ENCODE peak calls at places on chromosomes 5 and 9, in five cellular contexts. I, L, A, G and Y are unnamed samples.

GRCh38 chr5:67771221-67771620 is 444.3 kb upstream of the PIK3R1 start:
- DNase-seq in L (no peak), G (no peak), I (no peak), A (no peak), Y (no peak)

GRCh38 chr5:135559342-135559741 is 19.4 kb downstream of the CXCL14 start:
- DNase-seq in A (peak; percentile 38), G (no peak), I (peak; percentile 67), L (no peak), Y (no peak)

GRCh38 chr9:126510564-126510963 is 103.2 kb upstream of the LMX1B start:
- DNase-seq in A (no peak), I (no peak), G (no peak), L (no peak), Y (no peak)

GRCh38 chr5:172931001-172931536 is 28.2 kb upstream of the RPL26L1 start:
- DNase-seq in L (no peak), G (no peak), I (no peak), A (peak; percentile 89), Y (no peak)

GRCh38 chr9:131491001-131491710 is 11.6 kb upstream of the POMT1 start:
- DNase-seq in G (no peak), A (no peak), I (no peak), L (no peak), Y (no peak)

GRCh38 chr9:80485420-80485819 is 913.7 kb downstream of the TLE4 start:
- DNase-seq in I (no peak), G (no peak), A (no peak), L (no peak), Y (no peak)

GRCh38 chr5:16169550-16169949 is 10.0 kb downstream of the MARCHF11 start:
- DNase-seq in L (no peak), G (no peak), A (no peak), I (no peak), Y (no peak)

GRCh38 chr5:135829681-135830383 is 4.6 kb upstream of the SLC25A48 start:
- DNase-seq in A (peak; percentile 56), I (peak; percentile 78), G (no peak), L (peak; percentile 20), Y (peak; percentile 86)

GRCh38 chr5:177035982-177036381 is 13.5 kb downstream of the ZNF346 start:
- DNase-seq in L (no peak), G (no peak), A (no peak), I (no peak), Y (no peak)

GRCh38 chr9:4497855-4498254 is 7.6 kb downstream of the SLC1A1 start:
- DNase-seq in A (peak; percentile 19), L (no peak), I (no peak), G (no peak), Y (no peak)

GRCh38 chr9:122036988-122037387 is 56.1 kb downstream of the TTLL11 start:
- DNase-seq in I (no peak), G (no peak), A (no peak), L (no peak), Y (no peak)

GRCh38 chr5:79577693-79578092 is 34.5 kb upstream of the TENT2 start:
- DNase-seq in L (no peak), A (no peak), G (no peak), I (no peak), Y (no peak)

GRCh38 chr9:76403352-76403751 is 9.1 kb upstream of the RFK start:
- DNase-seq in L (peak; percentile 64), A (peak; percentile 66), G (peak; percentile 55), I (no peak), Y (no peak)

GRCh38 chr9:117487555-117488175 is 72.8 kb upstream of the ASTN2 start:
- DNase-seq in G (peak; percentile 7), I (peak; percentile 65), L (peak; percentile 72), A (peak; percentile 71), Y (peak; percentile 94)

GRCh38 chr5:168365581-168366081 is 74.2 kb downstream of the WWC1 start:
- DNase-seq in I (no peak), A (peak; percentile 38), G (no peak), L (peak; percentile 28), Y (peak; percentile 67)

GRCh38 chr5:93611900-93612898 is 29.2 kb downstream of the NR2F1 start:
- DNase-seq in I (peak; percentile 41), G (no peak), L (no peak), A (peak; percentile 31), Y (no peak)

GRCh38 chr5:67659288-67659687 is 462.7 kb upstream of the CD180 start:
- DNase-seq in L (no peak), I (no peak), G (no peak), A (no peak), Y (no peak)

GRCh38 chr5:6780802-6781391 is 67.7 kb downstream of the TENT4A start:
- DNase-seq in I (peak; percentile 68), G (no peak), L (peak; percentile 16), A (peak; percentile 53), Y (no peak)

GRCh38 chr5:127055880-127056653 is 17.2 kb downstream of the C5orf63 start:
- DNase-seq in G (no peak), A (no peak), I (no peak), L (no peak), Y (no peak)

GRCh38 chr5:32290922-32291321 is 21.8 kb downstream of the MTMR12 start:
- DNase-seq in L (no peak), I (no peak), A (no peak), G (no peak), Y (no peak)

GRCh38 chr9:137298983-137299521 is 3.0 kb downstream of the NRARP start:
- DNase-seq in G (no peak), L (no peak), I (no peak), A (no peak), Y (no peak)

GRCh38 chr9:95836072-95836471 is 39.4 kb upstream of the ERCC6L2 start:
- DNase-seq in L (no peak), G (no peak), A (no peak), I (no peak), Y (no peak)

GRCh38 chr5:59571077-59571476 is 322.4 kb downstream of the PDE4D start:
- DNase-seq in G (no peak), I (no peak), L (no peak), A (no peak), Y (no peak)

GRCh38 chr5:118968406-118968911 is 19.9 kb downstream of the DTWD2 start:
- DNase-seq in A (no peak), G (no peak), L (peak; percentile 15), I (no peak), Y (no peak)

GRCh38 chr5:68225911-68226563 is 10.5 kb downstream of the PIK3R1 start:
- DNase-seq in L (no peak), G (no peak), A (no peak), I (no peak), Y (no peak)

GRCh38 chr9:13367784-13368183 is 88.3 kb upstream of the MPDZ start:
- DNase-seq in A (no peak), L (no peak), I (no peak), G (no peak), Y (no peak)

GRCh38 chr9:132504452-132504851 is 78.0 kb upstream of the BARHL1 start:
- DNase-seq in I (no peak), G (no peak), L (no peak), A (no peak), Y (no peak)

GRCh38 chr5:51272957-51273356 is 110.3 kb upstream of the ISL1 start:
- DNase-seq in L (no peak), I (no peak), G (no peak), A (no peak), Y (no peak)

GRCh38 chr9:131019387-131020239 is 10.6 kb downstream of the LAMC3 start:
- DNase-seq in A (no peak), G (no peak), L (no peak), I (peak; percentile 70), Y (no peak)

GRCh38 chr9:113705306-113705937 is 170.7 kb upstream of the ZNF618 start:
- DNase-seq in L (no peak), A (no peak), G (no peak), I (no peak), Y (no peak)

GRCh38 chr5:159525117-159525516 is 194.8 kb upstream of the IL12B start:
- DNase-seq in A (peak; percentile 28), L (no peak), G (no peak), I (no peak), Y (no peak)

DNA sequence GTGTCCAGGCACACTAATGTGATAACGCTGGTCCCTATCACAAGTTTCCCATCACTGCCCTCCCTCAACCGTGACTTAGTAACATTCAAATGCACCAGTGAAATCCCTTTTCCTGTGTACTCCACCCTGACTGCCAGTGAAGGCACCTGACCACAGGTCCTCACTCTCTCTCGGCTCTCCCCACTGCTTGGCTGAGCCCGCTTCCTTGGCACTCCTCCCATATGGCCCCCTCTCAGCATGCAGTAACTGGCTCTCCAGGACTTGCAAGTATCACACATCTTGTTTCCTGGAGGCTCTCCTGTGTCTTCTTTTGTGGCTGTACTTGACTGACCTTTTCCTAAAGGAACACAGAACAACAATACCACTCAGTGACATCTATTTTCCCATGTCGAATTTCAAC is 292.0 kb upstream of the ZNF608 start:
- DNase-seq in I (no peak), G (no peak), A (no peak), L (no peak), Y (no peak)
- TF ChIP-seq KDM1A in I (no peak), G (no peak), A (no peak), L (no peak), Y (no peak)

GRCh38 chr5:58240286-58240685 is 219.6 kb downstream of the PLK2 start:
- DNase-seq in A (peak; percentile 53), L (no peak), I (no peak), G (no peak), Y (no peak)
- TF ChIP-seq KDM1A in A (no peak), L (no peak), I (no peak), G (no peak), Y (no peak)

GRCh38 chr5:55897206-55897894 is 46.2 kb downstream of the IL31RA start:
- DNase-seq in A (no peak), L (no peak), I (no peak), G (no peak), Y (no peak)
- TF ChIP-seq KDM1A in A (no peak), L (no peak), I (no peak), G (no peak), Y (no peak)

DNA sequence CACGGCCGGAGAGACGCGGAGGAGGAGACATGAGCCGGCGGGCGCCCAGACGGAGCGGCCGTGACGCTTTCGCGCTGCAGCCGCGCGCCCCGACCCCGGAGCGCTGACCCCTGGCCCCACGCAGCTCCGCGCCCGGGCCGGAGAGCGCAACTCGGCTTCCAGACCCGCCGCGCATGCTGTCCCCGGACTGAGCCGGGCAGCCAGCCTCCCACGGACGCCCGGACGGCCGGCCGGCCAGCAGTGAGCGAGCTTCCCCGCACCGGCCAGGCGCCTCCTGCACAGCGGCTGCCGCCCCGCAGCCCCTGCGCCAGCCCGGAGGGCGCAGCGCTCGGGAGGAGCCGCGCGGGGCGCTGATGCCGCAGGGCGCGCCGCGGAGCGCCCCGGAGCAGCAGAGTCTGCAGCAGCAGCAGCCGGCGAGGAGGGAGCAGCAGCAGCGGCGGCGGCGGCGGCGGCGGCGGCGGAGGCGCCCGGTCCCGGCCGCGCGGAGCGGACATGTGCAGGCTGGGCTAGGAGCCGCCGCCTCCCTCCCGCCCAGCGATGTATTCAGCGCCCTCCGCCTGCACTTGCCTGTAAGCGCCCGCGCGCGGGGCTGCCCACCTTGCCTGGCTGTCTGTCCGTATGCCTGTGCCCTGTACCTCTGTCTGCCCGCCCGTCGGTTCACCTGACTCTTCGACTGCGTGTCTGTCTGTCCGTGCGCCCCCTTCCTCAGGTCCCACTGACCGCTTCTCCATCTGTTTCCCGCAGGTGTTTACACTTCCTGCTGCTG is 399 bp downstream of the FGF18 start:
- DNase-seq in L (no peak), G (no peak), A (peak; percentile 43), I (no peak), Y (peak; percentile 74)
- TF ChIP-seq KDM1A in L (no peak), G (no peak), A (no peak), I (no peak), Y (no peak)